ENCODE peak calls at places on chromosomes 6 and 20, in ten cellular contexts. One of them, this sample, is unnamed.

GRCh38 chr6:158481612-158482473 is 78.0 kb upstream of the TMEM181 start:
- DNase-seq in breast epithelium: no peak
- DNase-seq in CD4-positive, alpha-beta T cell: no peak
- DNase-seq in colonic mucosa: no peak
- DNase-seq in upper lobe of right lung: no peak
- DNase-seq in cardiac muscle cell: peak; percentile 48
- DNase-seq in left lung: no peak
- DNase-seq in stomach: no peak
- DNase-seq in CD8-positive, alpha-beta T cell: no peak
- DNase-seq in astrocyte: peak; percentile 80
- DNase-seq in this sample: no peak

GRCh38 chr6:23002044-23002619 is 432.8 kb downstream of the HDGFL1 start:
- DNase-seq in breast epithelium: no peak
- DNase-seq in CD4-positive, alpha-beta T cell: no peak
- DNase-seq in colonic mucosa: no peak
- DNase-seq in upper lobe of right lung: no peak
- DNase-seq in cardiac muscle cell: no peak
- DNase-seq in left lung: no peak
- DNase-seq in stomach: no peak
- DNase-seq in CD8-positive, alpha-beta T cell: no peak
- DNase-seq in astrocyte: no peak
- DNase-seq in this sample: no peak

GRCh38 chr6:132812255-132812732 is 2.1 kb upstream of the RPS12 start:
- DNase-seq in breast epithelium: no peak
- DNase-seq in CD4-positive, alpha-beta T cell: no peak
- DNase-seq in colonic mucosa: no peak
- DNase-seq in upper lobe of right lung: no peak
- DNase-seq in cardiac muscle cell: peak; percentile 62
- DNase-seq in left lung: no peak
- DNase-seq in stomach: no peak
- DNase-seq in CD8-positive, alpha-beta T cell: no peak
- DNase-seq in astrocyte: peak; percentile 33
- DNase-seq in this sample: no peak

GRCh38 chr6:4032475-4032874 is 46.5 kb downstream of the FAM217A start:
- DNase-seq in breast epithelium: no peak
- DNase-seq in CD4-positive, alpha-beta T cell: no peak
- DNase-seq in colonic mucosa: no peak
- DNase-seq in upper lobe of right lung: no peak
- DNase-seq in cardiac muscle cell: no peak
- DNase-seq in left lung: no peak
- DNase-seq in stomach: no peak
- DNase-seq in CD8-positive, alpha-beta T cell: no peak
- DNase-seq in astrocyte: no peak
- DNase-seq in this sample: no peak

GRCh38 chr6:7505196-7505699 is 36.2 kb upstream of the DSP start:
- DNase-seq in breast epithelium: peak; percentile 59
- DNase-seq in CD4-positive, alpha-beta T cell: no peak
- DNase-seq in colonic mucosa: peak; percentile 85
- DNase-seq in upper lobe of right lung: no peak
- DNase-seq in cardiac muscle cell: peak; percentile 60
- DNase-seq in left lung: peak; percentile 70
- DNase-seq in stomach: peak; percentile 58
- DNase-seq in CD8-positive, alpha-beta T cell: no peak
- DNase-seq in astrocyte: peak; percentile 91
- DNase-seq in this sample: no peak

GRCh38 chr6:130575971-130576370 is 210.2 kb downstream of the TMEM200A start:
- DNase-seq in breast epithelium: no peak
- DNase-seq in CD4-positive, alpha-beta T cell: peak; percentile 22
- DNase-seq in colonic mucosa: peak; percentile 18
- DNase-seq in upper lobe of right lung: no peak
- DNase-seq in cardiac muscle cell: no peak
- DNase-seq in left lung: no peak
- DNase-seq in stomach: no peak
- DNase-seq in CD8-positive, alpha-beta T cell: peak; percentile 72
- DNase-seq in astrocyte: no peak
- DNase-seq in this sample: no peak

GRCh38 chr6:14072084-14072483 is 45.5 kb upstream of the CD83 start:
- DNase-seq in breast epithelium: no peak
- DNase-seq in CD4-positive, alpha-beta T cell: no peak
- DNase-seq in colonic mucosa: no peak
- DNase-seq in upper lobe of right lung: no peak
- DNase-seq in cardiac muscle cell: peak; percentile 20
- DNase-seq in left lung: no peak
- DNase-seq in stomach: no peak
- DNase-seq in CD8-positive, alpha-beta T cell: no peak
- DNase-seq in astrocyte: peak; percentile 71
- DNase-seq in this sample: no peak

GRCh38 chr6:77264970-77265369 is 198.3 kb downstream of the HTR1B start:
- DNase-seq in breast epithelium: no peak
- DNase-seq in CD4-positive, alpha-beta T cell: no peak
- DNase-seq in colonic mucosa: no peak
- DNase-seq in upper lobe of right lung: no peak
- DNase-seq in cardiac muscle cell: no peak
- DNase-seq in left lung: no peak
- DNase-seq in stomach: no peak
- DNase-seq in CD8-positive, alpha-beta T cell: no peak
- DNase-seq in astrocyte: no peak
- DNase-seq in this sample: no peak

GRCh38 chr6:138036955-138037592 is 70.1 kb downstream of the PERP start:
- DNase-seq in breast epithelium: no peak
- DNase-seq in CD4-positive, alpha-beta T cell: no peak
- DNase-seq in colonic mucosa: no peak
- DNase-seq in upper lobe of right lung: no peak
- DNase-seq in cardiac muscle cell: no peak
- DNase-seq in left lung: no peak
- DNase-seq in stomach: no peak
- DNase-seq in CD8-positive, alpha-beta T cell: no peak
- DNase-seq in astrocyte: no peak
- DNase-seq in this sample: no peak

GRCh38 chr6:13422601-13423247 is 64.7 kb downstream of the GFOD1 start:
- DNase-seq in breast epithelium: no peak
- DNase-seq in CD4-positive, alpha-beta T cell: no peak
- DNase-seq in colonic mucosa: no peak
- DNase-seq in upper lobe of right lung: no peak
- DNase-seq in cardiac muscle cell: peak; percentile 43
- DNase-seq in left lung: no peak
- DNase-seq in stomach: no peak
- DNase-seq in CD8-positive, alpha-beta T cell: no peak
- DNase-seq in astrocyte: peak; percentile 70
- DNase-seq in this sample: no peak

GRCh38 chr6:138107078-138107751 is at the start of gene PERP:
- DNase-seq in breast epithelium: peak; percentile 78
- DNase-seq in CD4-positive, alpha-beta T cell: peak; percentile 30
- DNase-seq in colonic mucosa: peak; percentile 88
- DNase-seq in upper lobe of right lung: peak; percentile 91
- DNase-seq in cardiac muscle cell: peak; percentile 38
- DNase-seq in left lung: peak; percentile 93
- DNase-seq in stomach: peak; percentile 86
- DNase-seq in CD8-positive, alpha-beta T cell: peak; percentile 79
- DNase-seq in astrocyte: peak; percentile 27
- DNase-seq in this sample: peak; percentile 65

GRCh38 chr6:148968636-148969270 is 221.9 kb downstream of the UST start:
- DNase-seq in breast epithelium: no peak
- DNase-seq in CD4-positive, alpha-beta T cell: no peak
- DNase-seq in colonic mucosa: no peak
- DNase-seq in upper lobe of right lung: no peak
- DNase-seq in cardiac muscle cell: no peak
- DNase-seq in left lung: no peak
- DNase-seq in stomach: no peak
- DNase-seq in CD8-positive, alpha-beta T cell: no peak
- DNase-seq in astrocyte: peak; percentile 55
- DNase-seq in this sample: no peak

DNA sequence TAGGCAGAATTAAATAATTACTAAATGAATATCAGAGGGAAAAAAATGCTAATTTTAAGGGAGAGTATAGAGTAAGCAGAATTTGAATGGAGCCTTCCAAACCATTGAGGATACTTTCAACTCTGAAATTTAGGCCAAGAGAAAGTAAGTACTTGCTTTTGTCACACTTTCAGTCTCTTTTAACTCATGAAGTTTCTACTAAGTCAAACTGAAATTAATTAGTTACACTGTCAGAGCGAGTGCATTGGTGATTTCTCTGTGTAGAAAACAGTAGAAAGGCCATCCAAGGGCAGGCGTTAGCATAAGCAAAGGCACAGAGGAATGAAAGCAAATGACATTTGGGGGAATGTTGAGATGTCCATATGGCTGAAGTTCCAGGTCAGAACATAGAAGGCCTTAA is 92.9 kb downstream of the PLEKHG1 start:
- DNase-seq in breast epithelium: no peak
- DNase-seq in CD4-positive, alpha-beta T cell: no peak
- DNase-seq in colonic mucosa: no peak
- DNase-seq in upper lobe of right lung: no peak
- DNase-seq in cardiac muscle cell: no peak
- DNase-seq in left lung: no peak
- DNase-seq in stomach: no peak
- DNase-seq in CD8-positive, alpha-beta T cell: no peak
- DNase-seq in astrocyte: no peak
- DNase-seq in this sample: no peak
- H3K27ac ChIP-seq in breast epithelium: no peak overlapping the region
- H3K27ac ChIP-seq in CD4-positive, alpha-beta T cell: no peak overlapping the region
- H3K27ac ChIP-seq in colonic mucosa: no peak overlapping the region
- H3K27ac ChIP-seq in upper lobe of right lung: no peak overlapping the region
- H3K27ac ChIP-seq in cardiac muscle cell: no peak overlapping the region
- H3K27ac ChIP-seq in left lung: no peak overlapping the region
- H3K27ac ChIP-seq in stomach: no peak overlapping the region
- H3K27ac ChIP-seq in CD8-positive, alpha-beta T cell: no peak overlapping the region
- H3K27ac ChIP-seq in astrocyte: no peak overlapping the region
- H3K27ac ChIP-seq in this sample: no peak overlapping the region

GRCh38 chr6:167575201-167575696 is 250.4 kb downstream of the TTLL2 start:
- DNase-seq in breast epithelium: peak; percentile 39
- DNase-seq in CD4-positive, alpha-beta T cell: no peak
- DNase-seq in colonic mucosa: peak; percentile 16
- DNase-seq in upper lobe of right lung: no peak
- DNase-seq in cardiac muscle cell: peak; percentile 48
- DNase-seq in left lung: peak; percentile 57
- DNase-seq in stomach: no peak
- DNase-seq in CD8-positive, alpha-beta T cell: peak; percentile 44
- DNase-seq in astrocyte: no peak
- DNase-seq in this sample: peak; percentile 54
- H3K9me3 ChIP-seq in breast epithelium: no peaks in the 10 kb centered on the region
- H3K9me3 ChIP-seq in CD4-positive, alpha-beta T cell: no peaks in the 10 kb centered on the region
- H3K9me3 ChIP-seq in colonic mucosa: no peaks in the 10 kb centered on the region
- H3K9me3 ChIP-seq in upper lobe of right lung: no peaks in the 10 kb centered on the region
- H3K9me3 ChIP-seq in cardiac muscle cell: no peaks in the 10 kb centered on the region
- H3K9me3 ChIP-seq in left lung: no peaks in the 10 kb centered on the region
- H3K9me3 ChIP-seq in stomach: no peaks in the 10 kb centered on the region
- H3K9me3 ChIP-seq in CD8-positive, alpha-beta T cell: no peaks in the 10 kb centered on the region
- H3K9me3 ChIP-seq in astrocyte: no peaks in the 10 kb centered on the region
- H3K9me3 ChIP-seq in this sample: no peaks in the 10 kb centered on the region

DNA sequence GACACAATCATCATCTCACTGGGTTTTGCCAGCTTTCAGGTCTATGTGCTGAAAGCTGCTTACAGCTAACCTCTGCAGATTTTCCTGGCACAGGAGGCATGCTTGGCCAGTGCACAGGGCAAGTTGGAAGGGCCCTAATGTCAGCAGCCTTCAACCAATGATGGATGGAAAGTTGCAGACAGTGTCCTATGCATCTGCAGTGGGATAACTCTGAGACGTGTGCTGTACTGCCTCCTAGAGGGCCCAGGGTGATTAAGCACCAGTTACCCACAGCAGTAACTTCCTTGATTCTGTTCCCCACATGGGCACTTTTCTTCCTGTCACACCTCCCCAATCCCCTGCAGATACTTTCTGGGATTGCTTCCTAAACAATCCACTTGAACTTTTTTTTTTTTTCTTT is 38.6 kb downstream of the OVOL2 start:
- DNase-seq in breast epithelium: no peak
- DNase-seq in CD4-positive, alpha-beta T cell: no peak
- DNase-seq in colonic mucosa: no peak
- DNase-seq in upper lobe of right lung: no peak
- DNase-seq in cardiac muscle cell: peak; percentile 48
- DNase-seq in left lung: no peak
- DNase-seq in stomach: no peak
- DNase-seq in CD8-positive, alpha-beta T cell: no peak
- DNase-seq in astrocyte: no peak
- DNase-seq in this sample: no peak
- TF ChIP-seq CTCF in breast epithelium: no peak
- TF ChIP-seq CTCF in CD4-positive, alpha-beta T cell: no peak
- TF ChIP-seq CTCF in colonic mucosa: peak; percentile 27
- TF ChIP-seq CTCF in upper lobe of right lung: peak; percentile 45
- TF ChIP-seq CTCF in cardiac muscle cell: peak; percentile 62
- TF ChIP-seq CTCF in left lung: peak; percentile 37
- TF ChIP-seq CTCF in stomach: no peak
- TF ChIP-seq CTCF in CD8-positive, alpha-beta T cell: no peak
- TF ChIP-seq CTCF in astrocyte: peak; percentile 21
- TF ChIP-seq CTCF in this sample: no peak

GRCh38 chr6:39932386-39932785 is 1.9 kb downstream of the MOCS1 start:
- DNase-seq in breast epithelium: no peak
- DNase-seq in CD4-positive, alpha-beta T cell: no peak
- DNase-seq in colonic mucosa: no peak
- DNase-seq in upper lobe of right lung: no peak
- DNase-seq in cardiac muscle cell: no peak
- DNase-seq in left lung: no peak
- DNase-seq in stomach: no peak
- DNase-seq in CD8-positive, alpha-beta T cell: no peak
- DNase-seq in astrocyte: no peak
- DNase-seq in this sample: peak; percentile 51

GRCh38 chr6:39929733-39930461 is 4.4 kb downstream of the MOCS1 start:
- DNase-seq in breast epithelium: no peak
- DNase-seq in CD4-positive, alpha-beta T cell: no peak
- DNase-seq in colonic mucosa: no peak
- DNase-seq in upper lobe of right lung: no peak
- DNase-seq in cardiac muscle cell: peak; percentile 30
- DNase-seq in left lung: no peak
- DNase-seq in stomach: no peak
- DNase-seq in CD8-positive, alpha-beta T cell: no peak
- DNase-seq in astrocyte: no peak
- DNase-seq in this sample: no peak

GRCh38 chr6:39933669-39934059 is 598 bp downstream of the MOCS1 start:
- DNase-seq in breast epithelium: no peak
- DNase-seq in CD4-positive, alpha-beta T cell: no peak
- DNase-seq in colonic mucosa: no peak
- DNase-seq in upper lobe of right lung: no peak
- DNase-seq in cardiac muscle cell: no peak
- DNase-seq in left lung: no peak
- DNase-seq in stomach: no peak
- DNase-seq in CD8-positive, alpha-beta T cell: no peak
- DNase-seq in astrocyte: no peak
- DNase-seq in this sample: no peak

GRCh38 chr6:39930540-39930939 is 3.7 kb downstream of the MOCS1 start:
- DNase-seq in breast epithelium: no peak
- DNase-seq in CD4-positive, alpha-beta T cell: no peak
- DNase-seq in colonic mucosa: no peak
- DNase-seq in upper lobe of right lung: no peak
- DNase-seq in cardiac muscle cell: no peak
- DNase-seq in left lung: no peak
- DNase-seq in stomach: no peak
- DNase-seq in CD8-positive, alpha-beta T cell: no peak
- DNase-seq in astrocyte: no peak
- DNase-seq in this sample: peak; percentile 51

DNA sequence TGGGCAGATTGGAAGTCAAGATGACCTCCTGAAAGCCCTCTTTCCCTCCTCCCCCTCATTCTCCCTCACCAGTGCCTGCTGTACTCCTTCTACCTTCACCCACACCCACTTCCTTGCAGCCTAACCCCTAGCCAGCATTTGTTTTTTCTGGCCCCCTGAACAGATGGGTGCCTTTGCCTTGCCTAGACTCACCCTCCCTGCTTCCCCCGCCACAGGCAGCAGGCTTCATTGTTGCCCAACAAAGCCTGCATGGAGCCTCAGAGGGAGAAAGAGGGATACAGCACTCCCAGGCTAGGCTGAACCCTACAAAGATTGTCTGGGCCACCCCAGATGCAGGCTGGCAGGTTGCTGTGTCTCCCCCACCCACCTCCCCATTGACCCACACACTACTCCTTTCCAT is 2.7 kb downstream of the MOCS1 start:
- DNase-seq in breast epithelium: no peak
- DNase-seq in CD4-positive, alpha-beta T cell: no peak
- DNase-seq in colonic mucosa: no peak
- DNase-seq in upper lobe of right lung: no peak
- DNase-seq in cardiac muscle cell: no peak
- DNase-seq in left lung: no peak
- DNase-seq in stomach: no peak
- DNase-seq in CD8-positive, alpha-beta T cell: no peak
- DNase-seq in astrocyte: no peak
- DNase-seq in this sample: peak; percentile 55
- H3K27ac ChIP-seq in breast epithelium: no peak overlapping the region
- H3K27ac ChIP-seq in CD4-positive, alpha-beta T cell: no peak overlapping the region
- H3K27ac ChIP-seq in colonic mucosa: no peak overlapping the region
- H3K27ac ChIP-seq in upper lobe of right lung: peak overlapping the region; percentile 49
- H3K27ac ChIP-seq in cardiac muscle cell: no peak overlapping the region
- H3K27ac ChIP-seq in left lung: no peak overlapping the region
- H3K27ac ChIP-seq in stomach: no peak overlapping the region
- H3K27ac ChIP-seq in CD8-positive, alpha-beta T cell: no peak overlapping the region
- H3K27ac ChIP-seq in astrocyte: no peak overlapping the region
- H3K27ac ChIP-seq in this sample: peak overlapping the region; percentile 8